ENCODE peak calls at places on chromosomes 11 and 22, in nine cellular contexts. B is WERI-Rb-1, D is cardiac muscle cell, O is neuronal stem cell, Z is ascending aorta, R is right lobe of liver, I is coronary artery, Q is transverse colon, M is BJ. A is an unnamed sample.

GRCh38 chr11:125460275-125460674 is 35.8 kb downstream of the FEZ1 start:
- DNase-seq in B (no peak), D (no peak), O (no peak), Z (no peak), R (no peak), I (no peak), Q (no peak), M (no peak), A (no peak)

GRCh38 chr22:24945430-24945829 is 1.1 kb downstream of the LHFPL7 start:
- DNase-seq in B (no peak), D (no peak), O (no peak), Z (no peak), R (no peak), I (no peak), Q (no peak), M (no peak), A (no peak)

GRCh38 chr11:44464741-44465140 is 100.7 kb upstream of the CD82 start:
- DNase-seq in B (no peak), D (no peak), O (no peak), Z (no peak), R (no peak), I (no peak), Q (no peak), M (no peak), A (no peak)

GRCh38 chr11:13603661-13604060 is 64.8 kb upstream of the FAR1 start:
- DNase-seq in B (no peak), D (no peak), O (no peak), Z (no peak), R (no peak), I (no peak), Q (no peak), M (no peak), A (no peak)

GRCh38 chr11:20161230-20161918 is 1.1 kb upstream of the DBX1 start:
- DNase-seq in B (peak; percentile 42), D (peak; percentile 64), O (no peak), Z (no peak), R (no peak), I (no peak), Q (no peak), M (no peak), A (no peak)

GRCh38 chr11:71451596-71452353 is 1.2 kb upstream of the NADSYN1 start:
- DNase-seq in B (peak; percentile 79), D (peak; percentile 50), O (no peak), Z (no peak), R (peak; percentile 54), I (no peak), Q (peak; percentile 46), M (no peak), A (no peak)

GRCh38 chr11:132427611-132428010 is 1057.2 kb downstream of the NTM start:
- DNase-seq in B (no peak), D (no peak), O (no peak), Z (no peak), R (no peak), I (no peak), Q (no peak), M (no peak), A (no peak)

GRCh38 chr11:132205496-132205895 is 835.1 kb downstream of the NTM start:
- DNase-seq in B (no peak), D (no peak), O (no peak), Z (no peak), R (no peak), I (no peak), Q (no peak), M (no peak), A (no peak)

DNA sequence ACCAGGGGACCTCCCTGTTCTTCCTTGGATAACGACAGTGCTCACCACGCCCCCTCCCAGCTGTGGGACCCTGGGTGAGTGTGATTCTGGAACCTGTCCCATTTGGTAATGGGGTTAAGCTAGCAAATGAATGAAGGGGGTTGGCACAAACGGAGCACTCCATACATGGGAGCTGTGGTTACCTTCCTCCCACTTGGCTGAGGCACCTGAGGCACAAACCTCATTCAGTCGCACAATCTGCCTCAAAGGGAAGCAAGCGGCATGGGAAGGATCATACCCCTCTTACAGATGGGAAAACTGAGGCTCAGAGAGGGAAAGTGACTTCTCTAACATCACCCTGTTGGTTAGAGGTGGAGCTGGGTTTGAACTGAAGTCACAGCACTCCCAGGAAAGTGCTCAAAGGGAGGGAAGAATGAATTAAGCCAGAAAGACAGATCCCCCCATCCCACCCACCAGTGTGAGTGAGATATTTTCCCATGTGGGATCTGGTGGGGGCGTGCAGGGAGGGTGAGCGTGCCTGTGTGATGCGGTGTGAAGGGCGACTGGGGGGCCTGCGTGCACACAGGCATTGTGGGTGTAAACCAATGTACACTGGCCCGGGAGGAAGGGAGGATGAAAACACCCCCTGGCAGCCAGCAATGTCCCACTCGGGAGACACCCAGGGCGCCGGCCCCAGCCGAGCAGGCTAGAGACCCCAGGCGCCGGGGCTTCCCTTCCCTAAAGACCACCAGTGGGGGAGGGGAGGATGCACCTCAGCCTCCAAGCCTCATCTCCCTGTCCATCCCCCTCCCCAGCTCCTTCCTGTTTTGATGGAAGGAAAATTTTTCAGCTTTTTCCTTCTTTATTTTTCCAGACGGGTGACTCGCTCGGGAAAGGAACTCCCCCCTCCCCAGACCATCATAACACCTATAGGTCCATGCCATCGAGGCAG is 7.9 kb upstream of the PDGFB start:
- DNase-seq in B (no peak), D (no peak), O (no peak), Z (no peak), R (no peak), I (no peak), Q (no peak), M (no peak), A (no peak)
- H3K4me3 ChIP-seq in B (no peak overlapping the region), D (no peak overlapping the region), O (no peak overlapping the region), Z (no peak overlapping the region), R (no peak overlapping the region), I (peak overlapping the region; percentile 46), Q (no peak overlapping the region), M (no peak overlapping the region), A (no peak overlapping the region)

GRCh38 chr11:47184711-47185304 is 1.4 kb downstream of the PACSIN3 start:
- DNase-seq in B (no peak), D (no peak), O (no peak), Z (no peak), R (peak; percentile 88), I (no peak), Q (no peak), M (no peak), A (no peak)
- H3K4me3 ChIP-seq in B (peak overlapping the region; percentile 80), D (peak overlapping the region; percentile 80), O (no peak overlapping the region), Z (peak overlapping the region; percentile 87), R (peak overlapping the region; percentile 58), I (peak overlapping the region; percentile 93), Q (peak overlapping the region; percentile 91), M (peak overlapping the region; percentile 78), A (peak overlapping the region; percentile 77)

GRCh38 chr22:35950262-35950661 is 78.4 kb downstream of the RBFOX2 start:
- DNase-seq in B (no peak), D (peak; percentile 48), O (no peak), Z (no peak), R (no peak), I (no peak), Q (no peak), M (no peak), A (no peak)

GRCh38 chr22:35952576-35952975 is 76.0 kb downstream of the RBFOX2 start:
- DNase-seq in B (no peak), D (no peak), O (no peak), Z (no peak), R (no peak), I (no peak), Q (no peak), M (no peak), A (no peak)

GRCh38 chr22:35944458-35944857 is 84.2 kb downstream of the RBFOX2 start:
- DNase-seq in B (peak; percentile 10), D (no peak), O (no peak), Z (no peak), R (no peak), I (no peak), Q (no peak), M (no peak), A (no peak)

GRCh38 chr22:35947794-35948425 is 80.7 kb downstream of the RBFOX2 start:
- DNase-seq in B (no peak), D (no peak), O (no peak), Z (no peak), R (no peak), I (no peak), Q (no peak), M (no peak), A (no peak)

DNA sequence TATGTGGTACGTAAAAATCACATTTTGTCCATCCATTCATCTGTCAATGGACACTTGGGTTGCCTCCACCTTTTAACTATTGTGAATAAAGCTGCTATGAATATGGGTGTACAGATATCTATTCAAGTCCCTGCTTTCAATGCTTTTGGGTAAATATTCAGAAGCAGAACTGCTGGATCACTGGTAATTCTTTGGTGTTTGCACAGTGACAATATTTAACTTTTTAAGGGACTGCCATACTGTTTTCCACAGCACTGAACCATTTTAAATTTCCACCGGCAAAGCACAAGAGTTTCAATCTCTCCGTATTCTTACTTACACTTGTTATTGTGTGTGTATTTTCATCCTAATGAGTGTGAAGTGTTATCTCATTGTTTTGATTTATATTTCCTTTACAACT is 79.4 kb downstream of the RBFOX2 start:
- DNase-seq in B (no peak), D (no peak), O (no peak), Z (no peak), R (no peak), I (no peak), Q (no peak), M (no peak), A (no peak)
- H3K4me3 ChIP-seq in B (no peak overlapping the region), D (no peak overlapping the region), O (no peak overlapping the region), Z (no peak overlapping the region), R (no peak overlapping the region), I (no peak overlapping the region), Q (no peak overlapping the region), M (no peak overlapping the region), A (no peak overlapping the region)

GRCh38 chr11:45657496-45658260 is 7.7 kb downstream of the CHST1 start:
- DNase-seq in B (no peak), D (no peak), O (no peak), Z (peak; percentile 56), R (peak; percentile 7), I (no peak), Q (no peak), M (no peak), A (peak; percentile 30)

GRCh38 chr11:45660717-45661416 is 4.6 kb downstream of the CHST1 start:
- DNase-seq in B (no peak), D (no peak), O (no peak), Z (no peak), R (peak; percentile 25), I (no peak), Q (no peak), M (no peak), A (peak; percentile 46)

GRCh38 chr11:45659818-45660160 is 5.6 kb downstream of the CHST1 start:
- DNase-seq in B (no peak), D (no peak), O (no peak), Z (no peak), R (peak; percentile 32), I (no peak), Q (no peak), M (no peak), A (peak; percentile 27)

GRCh38 chr11:45658292-45658991 is 7.0 kb downstream of the CHST1 start:
- DNase-seq in B (peak; percentile 78), D (peak; percentile 42), O (no peak), Z (peak; percentile 89), R (peak; percentile 73), I (peak; percentile 89), Q (peak; percentile 44), M (no peak), A (peak; percentile 73)

DNA sequence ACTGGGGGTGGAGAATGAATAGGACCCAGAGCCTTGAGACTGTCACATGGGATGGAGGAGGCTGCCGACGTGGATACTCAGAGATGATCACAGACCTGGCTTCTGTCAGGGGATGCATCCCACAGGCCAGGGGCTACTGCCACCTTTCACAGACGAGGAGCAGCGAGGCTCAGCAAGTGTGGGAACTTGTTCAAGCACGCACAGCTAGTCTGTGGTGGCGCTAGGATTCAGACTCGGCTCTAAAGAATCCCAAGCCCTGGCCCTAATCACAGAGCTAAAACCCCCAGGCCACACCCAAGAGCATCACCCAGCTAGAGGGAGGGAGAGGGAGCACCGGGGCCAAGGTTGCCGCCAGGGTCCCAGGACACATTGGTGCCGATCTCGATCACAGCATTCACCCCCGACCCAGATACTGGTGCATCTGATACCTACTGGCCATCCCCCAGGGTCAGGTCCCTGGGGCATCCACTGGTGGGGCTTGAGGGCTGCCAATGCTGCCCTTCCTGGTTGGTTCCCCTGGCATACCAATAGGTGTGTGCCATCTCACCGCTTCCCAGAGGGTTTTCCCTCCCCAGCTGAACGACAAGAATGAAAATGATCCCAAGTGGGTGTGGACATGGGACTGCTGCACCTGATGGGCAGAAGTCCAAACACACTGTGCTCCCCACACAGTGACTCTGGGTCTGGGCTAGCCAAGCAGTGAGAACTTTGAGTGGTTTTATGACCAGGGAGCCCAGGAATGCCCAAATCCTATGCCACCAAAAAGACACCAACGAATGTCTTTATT is 6.2 kb downstream of the CHST1 start:
- DNase-seq in B (no peak), D (no peak), O (no peak), Z (no peak), R (peak; percentile 37), I (no peak), Q (no peak), M (no peak), A (peak; percentile 48)
- H3K4me3 ChIP-seq in B (no peak overlapping the region), D (no peak overlapping the region), O (no peak overlapping the region), Z (no peak overlapping the region), R (no peak overlapping the region), I (peak overlapping the region; percentile 39), Q (no peak overlapping the region), M (no peak overlapping the region), A (no peak overlapping the region)